ENCODE peak calls at places on chromosome 13, in seven cellular contexts. J is IMR-90, T is neuronal stem cell, V is mesenchymal stem cell, U is H9, W is mesendoderm, A is H1. O is an unnamed sample.

GRCh38 chr13:35995136-35995535 is 136.0 kb downstream of the DCLK1 start:
- DNase-seq in J (no peak), T (no peak), V (no peak), U (no peak), W (no peak), A (no peak), O (no peak)

GRCh38 chr13:23140492-23140891 is 40.3 kb upstream of the SGCG start:
- DNase-seq in J (peak; percentile 24), T (no peak), V (no peak), U (no peak), W (no peak), A (no peak), O (no peak)

GRCh38 chr13:21219044-21219381 is 42.6 kb downstream of the MRPL57 start:
- DNase-seq in J (no peak), T (no peak), V (no peak), U (no peak), W (no peak), A (no peak), O (no peak)

GRCh38 chr13:40316301-40316700 is 350.1 kb downstream of the FOXO1 start:
- DNase-seq in J (no peak), T (no peak), V (no peak), U (no peak), W (no peak), A (no peak), O (no peak)

GRCh38 chr13:85230754-85231153 is 568.5 kb downstream of the SLITRK6 start:
- DNase-seq in J (peak; percentile 72), T (no peak), V (peak; percentile 52), U (no peak), W (no peak), A (no peak), O (no peak)

GRCh38 chr13:39810091-39810877 is 154.8 kb downstream of the COG6 start:
- DNase-seq in J (no peak), T (no peak), V (no peak), U (no peak), W (peak; percentile 61), A (no peak), O (peak; percentile 35)

GRCh38 chr13:68232351-68233130 is 1002.4 kb upstream of the PCDH9 start:
- DNase-seq in J (no peak), T (peak; percentile 41), V (no peak), U (no peak), W (peak; percentile 9), A (no peak), O (no peak)

GRCh38 chr13:73793361-73793760 is 340.8 kb downstream of the KLF12 start:
- DNase-seq in J (no peak), T (no peak), V (no peak), U (no peak), W (no peak), A (no peak), O (no peak)

GRCh38 chr13:31894931-31895330 is 136.6 kb upstream of the FRY start:
- DNase-seq in J (no peak), T (no peak), V (no peak), U (no peak), W (no peak), A (no peak), O (no peak)

GRCh38 chr13:43245374-43245964 is 222.1 kb downstream of the DNAJC15 start:
- DNase-seq in J (peak; percentile 92), T (no peak), V (peak; percentile 85), U (no peak), W (no peak), A (no peak), O (no peak)

GRCh38 chr13:97011446-97012131 is 17.3 kb upstream of the OXGR1 start:
- DNase-seq in J (no peak), T (no peak), V (no peak), U (no peak), W (no peak), A (no peak), O (peak; percentile 75)

GRCh38 chr13:36251528-36251927 is 37.2 kb upstream of the SOHLH2 start:
- DNase-seq in J (no peak), T (no peak), V (no peak), U (no peak), W (no peak), A (no peak), O (no peak)

GRCh38 chr13:112686987-112687386 is 2.9 kb upstream of the ATP11A start:
- DNase-seq in J (no peak), T (no peak), V (no peak), U (peak; percentile 21), W (no peak), A (no peak), O (no peak)

GRCh38 chr13:74306496-74306895 is 172.3 kb upstream of the KLF12 start:
- DNase-seq in J (peak; percentile 45), T (no peak), V (peak; percentile 36), U (no peak), W (peak; percentile 85), A (no peak), O (no peak)

GRCh38 chr13:27043013-27043412 is 128.6 kb downstream of the USP12 start:
- DNase-seq in J (peak; percentile 98), T (no peak), V (peak; percentile 98), U (no peak), W (peak; percentile 76), A (peak; percentile 19), O (peak; percentile 85)

GRCh38 chr13:24228852-24229458 is 68.4 kb downstream of the SPATA13 start:
- DNase-seq in J (peak; percentile 81), T (peak; percentile 37), V (peak; percentile 72), U (no peak), W (peak; percentile 82), A (no peak), O (peak; percentile 81)

GRCh38 chr13:40490086-40490723 is 176.2 kb downstream of the FOXO1 start:
- DNase-seq in J (no peak), T (no peak), V (no peak), U (no peak), W (no peak), A (no peak), O (no peak)

GRCh38 chr13:63517376-63517775 is 2101.7 kb upstream of the PCDH20 start:
- DNase-seq in J (peak; percentile 82), T (no peak), V (no peak), U (no peak), W (no peak), A (no peak), O (no peak)

GRCh38 chr13:99196466-99197256 is 4.0 kb upstream of the UBAC2 start:
- DNase-seq in J (no peak), T (no peak), V (no peak), U (no peak), W (no peak), A (no peak), O (peak; percentile 59)

GRCh38 chr13:95260031-95260525 is 41.2 kb downstream of the ABCC4 start:
- DNase-seq in J (no peak), T (no peak), V (no peak), U (no peak), W (no peak), A (no peak), O (no peak)

GRCh38 chr13:95262837-95263381 is 38.3 kb downstream of the ABCC4 start:
- DNase-seq in J (no peak), T (no peak), V (no peak), U (no peak), W (no peak), A (no peak), O (no peak)

GRCh38 chr13:95258619-95259194 is 42.5 kb downstream of the ABCC4 start:
- DNase-seq in J (no peak), T (no peak), V (no peak), U (no peak), W (no peak), A (no peak), O (no peak)

GRCh38 chr13:95264225-95264624 is 37.0 kb downstream of the ABCC4 start:
- DNase-seq in J (no peak), T (no peak), V (no peak), U (no peak), W (no peak), A (no peak), O (no peak)

DNA sequence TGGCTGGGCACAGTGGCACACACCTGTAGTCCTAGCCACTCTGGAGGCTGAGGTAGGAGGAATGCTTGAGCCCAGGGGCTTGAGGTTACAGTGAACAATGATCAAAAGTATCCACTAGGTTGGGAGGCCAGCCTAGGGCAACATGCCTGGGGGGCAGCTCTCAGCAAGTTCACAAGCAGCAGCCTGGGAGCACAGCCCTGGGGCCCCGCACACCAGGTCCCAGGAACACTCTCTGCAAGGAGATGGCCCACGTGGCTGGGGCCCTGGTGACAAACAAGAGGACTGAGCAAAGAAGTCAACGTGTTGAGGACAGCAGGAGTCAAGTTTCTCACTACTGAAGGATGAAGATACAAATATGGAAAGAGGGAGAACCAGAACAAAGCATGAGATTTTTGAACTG is 39.3 kb downstream of the ABCC4 start:
- DNase-seq in J (no peak), T (no peak), V (no peak), U (no peak), W (no peak), A (no peak), O (no peak)
- H2AK5ac ChIP-seq in J (peak overlapping the region; percentile 72), T (no peak overlapping the region), V (peak overlapping the region; percentile 40), U (no peak overlapping the region), W (no peak overlapping the region), A (no peak overlapping the region), O (no peak overlapping the region)

DNA sequence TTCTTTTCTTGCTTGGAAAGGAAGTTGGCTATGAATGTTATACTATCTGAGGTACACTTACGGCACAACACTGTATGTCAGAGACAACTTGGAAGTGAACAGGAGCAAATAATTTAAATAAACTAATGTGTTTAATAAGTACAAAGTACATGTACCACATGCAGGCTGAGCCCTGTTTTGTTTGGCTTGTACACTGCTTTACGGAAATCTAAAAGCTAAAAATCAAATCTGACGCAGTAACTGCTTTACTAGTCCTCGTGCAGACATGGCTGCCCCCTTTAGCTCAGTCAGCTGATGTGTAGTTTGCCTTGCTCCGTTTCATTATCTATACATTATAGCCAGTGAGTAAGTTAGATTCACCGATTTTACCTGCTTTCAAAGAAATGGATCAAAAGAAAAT is 36.5 kb downstream of the TDRD3 start:
- DNase-seq in J (no peak), T (no peak), V (no peak), U (no peak), W (no peak), A (no peak), O (no peak)
- H2AK5ac ChIP-seq in J (no peak overlapping the region), T (no peak overlapping the region), V (no peak overlapping the region), U (no peak overlapping the region), W (no peak overlapping the region), A (no peak overlapping the region), O (no peak overlapping the region)

DNA sequence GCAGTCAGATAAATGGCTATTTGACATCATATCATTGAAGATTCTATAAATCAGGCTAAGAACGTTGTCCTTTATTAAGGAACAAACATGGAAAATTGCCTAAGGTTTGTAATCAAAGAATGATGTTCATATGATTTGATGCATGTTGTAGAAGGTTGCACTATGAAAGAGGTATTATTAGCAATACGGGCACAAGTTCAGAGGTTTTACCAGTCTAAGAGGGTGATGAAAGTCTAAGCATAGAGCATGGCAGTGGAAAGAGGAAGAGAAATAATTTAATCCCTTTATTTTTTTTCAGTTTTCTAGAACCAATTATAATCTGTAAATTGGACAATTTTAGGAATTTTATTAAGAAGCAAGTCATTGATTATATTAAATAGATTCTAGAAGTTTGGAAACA is 450.7 kb downstream of the FGF14 start:
- DNase-seq in J (no peak), T (no peak), V (no peak), U (no peak), W (no peak), A (no peak), O (no peak)
- H2AK5ac ChIP-seq in J (no peak overlapping the region), T (no peak overlapping the region), V (no peak overlapping the region), U (no peak overlapping the region), W (no peak overlapping the region), A (no peak overlapping the region), O (no peak overlapping the region)

DNA sequence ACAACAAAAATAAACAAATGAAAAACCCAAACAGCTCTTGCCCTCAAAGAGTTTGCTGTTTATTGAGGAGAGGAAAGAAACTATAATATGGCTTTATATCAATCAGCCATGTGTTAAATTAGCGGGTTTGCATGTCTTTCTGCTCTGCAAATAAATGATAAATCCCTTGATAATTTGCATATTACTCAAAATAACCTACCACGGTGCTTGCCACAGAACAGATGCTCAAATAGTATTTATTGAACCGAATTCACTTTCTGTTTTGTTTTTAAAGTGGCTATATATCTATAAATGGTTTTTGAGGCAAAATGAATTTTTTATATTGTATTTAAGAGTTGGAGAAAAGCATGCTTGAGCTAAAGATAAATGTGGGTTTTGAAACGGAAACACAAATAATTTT is 428.1 kb downstream of the ITGBL1 start:
- DNase-seq in J (no peak), T (no peak), V (no peak), U (no peak), W (no peak), A (no peak), O (no peak)
- H2AK5ac ChIP-seq in J (no peak overlapping the region), T (no peak overlapping the region), V (no peak overlapping the region), U (no peak overlapping the region), W (no peak overlapping the region), A (no peak overlapping the region), O (no peak overlapping the region)